ENCODE peak calls at places on chromosomes 6 and 20, in eight cellular contexts. R, W, U, E, J, Q, H and A are unnamed samples.

GRCh38 chr6:100203391-100203790 is 209.4 kb upstream of the MCHR2 start:
- DNase-seq in J (no peak), H (peak; percentile 96), R (no peak), E (no peak), U (no peak), W (no peak), Q (no peak), A (no peak)

GRCh38 chr20:5222919-5223634 is 93.7 kb downstream of the PROKR2 start:
- DNase-seq in R (no peak), Q (peak; percentile 76), U (peak; percentile 43), J (peak; percentile 56), H (peak; percentile 65), E (peak; percentile 78), W (peak; percentile 72), A (peak; percentile 36)

GRCh38 chr20:36481380-36482043 is 59.8 kb upstream of the MYL9 start:
- DNase-seq in W (no peak), Q (no peak), E (no peak), R (no peak), U (no peak), J (no peak), H (no peak), A (no peak)

GRCh38 chr6:137697267-137697938 is 169.7 kb upstream of the TNFAIP3 start:
- DNase-seq in J (peak; percentile 36), E (peak; percentile 61), Q (peak; percentile 52), W (no peak), U (no peak), R (no peak), H (peak; percentile 83), A (no peak)

GRCh38 chr6:364609-365540 is 26.7 kb upstream of the IRF4 start:
- DNase-seq in R (no peak), H (no peak), E (no peak), Q (no peak), W (peak; percentile 79), J (no peak), U (no peak), A (no peak)

GRCh38 chr6:138569970-138570715 is 70.8 kb upstream of the NHSL1 start:
- DNase-seq in W (no peak), U (no peak), E (no peak), H (no peak), R (no peak), Q (no peak), J (no peak), A (no peak)

GRCh38 chr6:131629656-131630055 is 1.6 kb upstream of the MED23 start:
- DNase-seq in W (no peak), H (peak; percentile 38), E (no peak), Q (no peak), U (no peak), R (no peak), J (no peak), A (no peak)

GRCh38 chr6:68533339-68533795 is 101.7 kb upstream of the ADGRB3 start:
- DNase-seq in R (no peak), J (no peak), U (no peak), H (no peak), E (no peak), W (no peak), Q (no peak), A (no peak)

GRCh38 chr6:38113810-38114577 is 294.5 kb downstream of the ZFAND3 start:
- DNase-seq in H (no peak), J (no peak), Q (no peak), E (no peak), W (no peak), R (no peak), U (no peak), A (no peak)

GRCh38 chr6:99514089-99514488 is 1.1 kb downstream of the USP45 start:
- DNase-seq in J (no peak), U (no peak), R (no peak), E (peak; percentile 9), H (peak; percentile 9), W (no peak), Q (no peak), A (no peak)

GRCh38 chr6:43812850-43813584 is 43.0 kb downstream of the VEGFA start:
- DNase-seq in U (peak; percentile 40), J (no peak), Q (peak; percentile 20), W (peak; percentile 40), R (no peak), E (peak; percentile 18), H (no peak), A (no peak)

GRCh38 chr6:30097902-30098606 is 14.8 kb downstream of the TRIM31 start:
- DNase-seq in J (no peak), Q (no peak), H (no peak), U (no peak), R (no peak), W (peak; percentile 22), E (no peak), A (no peak)

GRCh38 chr20:1631309-1632227 is 11.8 kb upstream of the SIRPB1 start:
- DNase-seq in J (no peak), H (peak; percentile 13), R (no peak), W (no peak), E (no peak), Q (no peak), U (no peak), A (no peak)

GRCh38 chr6:166466178-166467122 is 83.7 kb upstream of the MPC1 start:
- DNase-seq in W (no peak), E (no peak), Q (no peak), H (peak; percentile 91), J (no peak), R (no peak), U (no peak), A (no peak)

GRCh38 chr6:149963212-149963461 is 606 bp upstream of the ULBP1 start:
- DNase-seq in U (no peak), Q (peak; percentile 68), R (peak; percentile 34), J (no peak), H (peak; percentile 87), E (no peak), W (no peak), A (no peak)

GRCh38 chr6:62392289-62392688 is 106.3 kb upstream of the KHDRBS2 start:
- DNase-seq in J (no peak), R (no peak), W (no peak), U (no peak), E (no peak), Q (no peak), H (no peak), A (no peak)

GRCh38 chr6:901696-902455 is 208.9 kb upstream of the EXOC2 start:
- DNase-seq in U (no peak), E (no peak), J (no peak), H (no peak), Q (no peak), R (no peak), W (no peak), A (no peak)

GRCh38 chr20:46253391-46253790 is 54.9 kb downstream of the CDH22 start:
- DNase-seq in H (peak; percentile 14), R (no peak), J (no peak), U (no peak), W (no peak), E (peak; percentile 64), Q (no peak), A (no peak)

GRCh38 chr6:127634178-127634577 is 57.2 kb downstream of the C6orf58 start:
- DNase-seq in Q (no peak), E (no peak), W (no peak), H (no peak), J (no peak), R (no peak), U (no peak), A (no peak)

GRCh38 chr6:28774292-28775051 is 149.3 kb downstream of the TRIM27 start:
- DNase-seq in R (no peak), H (no peak), E (no peak), Q (no peak), W (no peak), J (no peak), U (no peak), A (no peak)

GRCh38 chr6:141682391-141682790 is 450.3 kb upstream of the GJE1 start:
- DNase-seq in H (peak; percentile 15), E (peak; percentile 3), J (no peak), R (no peak), W (no peak), Q (no peak), U (no peak), A (no peak)

GRCh38 chr6:85490516-85491248 is 40.8 kb downstream of the NT5E start:
- DNase-seq in E (no peak), J (no peak), U (no peak), Q (no peak), R (no peak), H (peak; percentile 63), W (no peak), A (no peak)

GRCh38 chr6:51934098-51934497 is 153.3 kb downstream of the PKHD1 start:
- DNase-seq in U (no peak), E (peak; percentile 45), H (peak; percentile 2), Q (no peak), R (no peak), W (peak; percentile 25), J (peak; percentile 8), A (peak; percentile 12)

GRCh38 chr6:142945446-142946180 is 637 bp upstream of the HIVEP2 start:
- DNase-seq in Q (peak; percentile 67), U (peak; percentile 70), W (peak; percentile 54), R (no peak), E (peak; percentile 65), H (peak; percentile 67), J (peak; percentile 28), A (peak; percentile 30)

GRCh38 chr20:63977392-63978276 is 1.8 kb downstream of the SAMD10 start:
- DNase-seq in J (no peak), Q (peak; percentile 70), H (peak; percentile 87), U (peak; percentile 50), W (no peak), R (no peak), E (no peak), A (no peak)

GRCh38 chr20:708956-709355 is 33.4 kb upstream of the SCRT2 start:
- DNase-seq in R (no peak), H (no peak), J (no peak), E (no peak), W (no peak), Q (no peak), U (no peak), A (no peak)

GRCh38 chr20:47269309-47270165 is 87.0 kb downstream of the ZMYND8 start:
- DNase-seq in J (no peak), Q (no peak), W (no peak), H (no peak), R (no peak), E (no peak), U (no peak), A (no peak)

GRCh38 chr20:41232971-41233926 is 84.3 kb downstream of the ZHX3 start:
- DNase-seq in J (no peak), E (no peak), R (peak; percentile 19), Q (no peak), U (no peak), H (peak; percentile 93), W (no peak), A (no peak)

GRCh38 chr20:63417213-63418120 is 55.0 kb downstream of the KCNQ2 start:
- DNase-seq in Q (no peak), R (no peak), U (no peak), W (no peak), E (peak; percentile 29), H (no peak), J (no peak), A (no peak)

GRCh38 chr20:50446351-50447101 is 63.7 kb upstream of the PTPN1 start:
- DNase-seq in R (no peak), H (no peak), W (no peak), E (no peak), J (no peak), U (no peak), Q (no peak), A (no peak)

GRCh38 chr6:26195376-26195923 is 108.2 kb downstream of the HFE start:
- DNase-seq in H (peak; percentile 92), W (peak; percentile 67), U (peak; percentile 67), Q (peak; percentile 87), R (peak; percentile 82), E (peak; percentile 87), J (peak; percentile 95), A (no peak)

GRCh38 chr6:163324928-163325784 is 89.4 kb upstream of the QKI start:
- DNase-seq in Q (no peak), U (no peak), J (no peak), H (peak; percentile 51), E (no peak), W (no peak), R (no peak), A (no peak)

GRCh38 chr20:2708665-2709064 is 16.1 kb downstream of the EBF4 start:
- DNase-seq in R (no peak), U (no peak), E (no peak), J (no peak), Q (no peak), H (no peak), W (no peak), A (no peak)

GRCh38 chr20:37853823-37854375 is 49.0 kb upstream of the VSTM2L start:
- DNase-seq in W (peak; percentile 46), U (no peak), R (no peak), J (no peak), H (no peak), E (no peak), Q (no peak), A (peak; percentile 24)